ENCODE peak calls at places on chromosome 16, in five cellular contexts. Z is dorsolateral prefrontal cortex, S is thoracic aorta, U is esophagus squamous epithelium, W is cardiac fibroblast. H is an unnamed sample.

GRCh38 chr16:11232852-11233726 is 22.9 kb downstream of the SOCS1 start:
- DNase-seq in Z (no peak), S (no peak), U (no peak), W (no peak), H (no peak)

GRCh38 chr16:73771676-73772075 is 524.9 kb upstream of the PSMD7 start:
- DNase-seq in U (no peak), S (no peak), W (peak; percentile 22), Z (no peak), H (no peak)

GRCh38 chr16:14632693-14633569 is at the start of gene BFAR:
- DNase-seq in U (peak; percentile 94), Z (peak; percentile 98), W (peak; percentile 98), S (peak; percentile 98), H (peak; percentile 96)

GRCh38 chr16:80684136-80684765 is 120.1 kb downstream of the CDYL2 start:
- DNase-seq in S (no peak), U (no peak), W (no peak), Z (no peak), H (no peak)

GRCh38 chr16:56355221-56355620 is 70.1 kb downstream of the AMFR start:
- DNase-seq in Z (no peak), W (no peak), U (no peak), S (no peak), H (no peak)

GRCh38 chr16:19294156-19294649 is 8.7 kb downstream of the CLEC19A start:
- DNase-seq in W (peak; percentile 1), U (no peak), S (no peak), Z (peak; percentile 62), H (no peak)

GRCh38 chr16:67456383-67457140 is 24.4 kb downstream of the ATP6V0D1 start:
- DNase-seq in S (peak; percentile 41), Z (peak; percentile 55), W (peak; percentile 82), U (no peak), H (peak; percentile 45)

GRCh38 chr16:48542020-48542473 is 67.9 kb downstream of the N4BP1 start:
- DNase-seq in U (no peak), Z (peak; percentile 70), W (peak; percentile 79), S (no peak), H (peak; percentile 43)

GRCh38 chr16:65384441-65384840 is 262.6 kb upstream of the CDH11 start:
- DNase-seq in W (no peak), S (no peak), Z (no peak), U (no peak), H (no peak)

GRCh38 chr16:73020409-73020884 is 27.5 kb downstream of the ZFHX3 start:
- DNase-seq in S (peak; percentile 65), W (peak; percentile 91), Z (no peak), U (no peak), H (peak; percentile 78)

GRCh38 chr16:84268661-84269060 is 26.0 kb upstream of the WFDC1 start:
- DNase-seq in U (no peak), Z (no peak), S (no peak), W (no peak), H (no peak)

GRCh38 chr16:22008215-22009142 is 568 bp downstream of the MOSMO start:
- DNase-seq in Z (no peak), S (no peak), W (no peak), U (no peak), H (no peak)

GRCh38 chr16:66189951-66190350 is 176.5 kb upstream of the CDH5 start:
- DNase-seq in U (no peak), Z (no peak), W (peak; percentile 89), S (no peak), H (peak; percentile 83)

GRCh38 chr16:84662471-84662870 is 14.2 kb downstream of the KLHL36 start:
- DNase-seq in S (no peak), Z (no peak), W (no peak), U (no peak), H (no peak)

GRCh38 chr16:85221081-85221809 is 109.0 kb upstream of the CIBAR2 start:
- DNase-seq in Z (no peak), U (no peak), W (no peak), S (no peak), H (no peak)

GRCh38 chr16:59021751-59022150 is 287.6 kb upstream of the GOT2 start:
- DNase-seq in S (no peak), W (no peak), Z (no peak), U (no peak), H (peak; percentile 5)

GRCh38 chr16:83949724-83950001 is 3.4 kb upstream of the OSGIN1 start:
- DNase-seq in W (no peak), Z (no peak), U (no peak), S (no peak), H (no peak)

GRCh38 chr16:52861614-52862022 is 191.1 kb downstream of the CHD9NB start:
- DNase-seq in W (peak; percentile 2), U (no peak), S (no peak), Z (no peak), H (peak; percentile 27)

GRCh38 chr16:1058216-1058615 is 14.3 kb upstream of the SSTR5 start:
- DNase-seq in W (no peak), S (no peak), Z (no peak), U (no peak), H (no peak)

GRCh38 chr16:68079616-68080344 is 5.4 kb upstream of the NFATC3 start:
- DNase-seq in U (no peak), S (no peak), W (peak; percentile 75), Z (no peak), H (no peak)

GRCh38 chr16:87344165-87344930 is 27.2 kb upstream of the C16orf95 start:
- DNase-seq in Z (no peak), S (no peak), U (no peak), W (no peak), H (no peak)

GRCh38 chr16:11094838-11095565 is 150.6 kb downstream of the CLEC16A start:
- DNase-seq in U (no peak), Z (no peak), S (no peak), W (no peak), H (no peak)

GRCh38 chr16:23284584-23284983 is 17.5 kb upstream of the SCNN1B start:
- DNase-seq in W (no peak), Z (no peak), S (no peak), U (no peak), H (peak; percentile 66)

GRCh38 chr16:10981697-10982216 is 37.4 kb downstream of the CLEC16A start:
- DNase-seq in W (no peak), U (no peak), S (no peak), Z (no peak), H (peak; percentile 84)

GRCh38 chr16:55943257-55943656 is 68.1 kb upstream of the CES5A start:
- DNase-seq in W (no peak), S (no peak), U (no peak), Z (no peak), H (no peak)

GRCh38 chr16:66668777-66669444 is 27.6 kb downstream of the CMTM4 start:
- DNase-seq in S (no peak), Z (no peak), U (no peak), W (peak; percentile 39), H (no peak)

GRCh38 chr16:85027968-85028637 is 508 bp downstream of the KIAA0513 start:
- DNase-seq in S (no peak), Z (no peak), W (no peak), U (no peak), H (no peak)

DNA sequence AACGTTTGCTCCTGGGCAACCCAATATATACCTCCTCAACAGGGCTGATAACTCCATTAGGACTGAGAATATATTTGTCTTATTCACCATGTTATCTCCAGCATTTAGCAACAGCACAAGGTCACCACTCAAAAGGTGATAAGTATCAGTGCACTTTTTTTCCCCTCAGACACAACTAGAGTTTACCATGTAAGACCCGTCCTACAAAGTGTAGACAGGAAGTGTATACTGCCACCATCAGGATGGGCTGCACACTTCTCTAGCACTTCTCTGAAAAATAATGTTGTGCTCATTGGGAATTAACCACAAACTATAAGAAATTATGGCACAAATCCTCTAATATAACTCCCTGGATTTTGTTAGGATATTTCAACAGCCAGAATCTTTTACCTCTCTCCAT is 5.7 kb upstream of the VAT1L start:
- DNase-seq in Z (no peak), U (no peak), S (no peak), W (no peak), H (peak; percentile 22)
- TF ChIP-seq CTCF in Z (no peak), U (no peak), S (no peak), W (no peak), H (peak; percentile 29)

DNA sequence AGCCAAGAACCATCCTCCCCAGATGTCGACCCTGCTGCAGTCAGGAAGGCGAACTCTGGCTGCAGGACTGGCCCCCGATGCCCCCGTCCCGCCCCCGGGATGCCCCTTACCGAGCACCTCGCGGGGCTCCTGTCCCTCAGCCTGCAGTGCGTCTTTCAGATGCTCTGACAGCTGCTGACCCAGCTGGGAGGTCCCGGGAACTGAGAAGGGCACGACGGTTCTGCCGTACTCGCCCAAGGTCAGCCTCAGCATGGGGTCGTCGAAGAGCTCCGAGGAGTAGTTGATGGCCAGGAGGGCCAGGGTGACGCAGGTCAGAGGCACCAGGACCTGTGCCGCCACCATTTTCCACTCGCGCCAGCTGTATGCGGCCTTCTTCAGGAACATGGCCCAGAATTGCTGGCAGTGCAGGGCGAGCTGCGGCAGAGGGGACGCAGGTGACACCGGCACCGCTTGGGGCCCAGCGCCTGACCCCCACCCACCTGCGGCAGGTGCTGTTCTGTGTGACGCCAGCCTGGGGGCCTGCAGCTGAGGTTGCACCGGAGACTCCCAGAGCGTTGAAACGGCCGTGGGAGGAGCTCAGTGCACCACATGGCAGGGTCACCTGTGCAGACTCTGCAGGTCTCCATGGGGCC is 20.1 kb upstream of the RNPS1 start:
- DNase-seq in U (no peak), Z (no peak), W (no peak), S (no peak), H (no peak)
- H3K4me3 ChIP-seq in U (no peak overlapping the region), Z (no peak overlapping the region), W (no peak overlapping the region), S (no peak overlapping the region), H (no peak overlapping the region)

GRCh38 chr16:2603165-2604015 is 65.6 kb downstream of the PDPK1 start:
- DNase-seq in U (peak; percentile 56), Z (peak; percentile 93), S (peak; percentile 83), W (peak; percentile 97), H (peak; percentile 96)
- TF ChIP-seq CTCF in U (peak; percentile 52), Z (peak; percentile 43), S (no peak), W (no peak), H (no peak)

DNA sequence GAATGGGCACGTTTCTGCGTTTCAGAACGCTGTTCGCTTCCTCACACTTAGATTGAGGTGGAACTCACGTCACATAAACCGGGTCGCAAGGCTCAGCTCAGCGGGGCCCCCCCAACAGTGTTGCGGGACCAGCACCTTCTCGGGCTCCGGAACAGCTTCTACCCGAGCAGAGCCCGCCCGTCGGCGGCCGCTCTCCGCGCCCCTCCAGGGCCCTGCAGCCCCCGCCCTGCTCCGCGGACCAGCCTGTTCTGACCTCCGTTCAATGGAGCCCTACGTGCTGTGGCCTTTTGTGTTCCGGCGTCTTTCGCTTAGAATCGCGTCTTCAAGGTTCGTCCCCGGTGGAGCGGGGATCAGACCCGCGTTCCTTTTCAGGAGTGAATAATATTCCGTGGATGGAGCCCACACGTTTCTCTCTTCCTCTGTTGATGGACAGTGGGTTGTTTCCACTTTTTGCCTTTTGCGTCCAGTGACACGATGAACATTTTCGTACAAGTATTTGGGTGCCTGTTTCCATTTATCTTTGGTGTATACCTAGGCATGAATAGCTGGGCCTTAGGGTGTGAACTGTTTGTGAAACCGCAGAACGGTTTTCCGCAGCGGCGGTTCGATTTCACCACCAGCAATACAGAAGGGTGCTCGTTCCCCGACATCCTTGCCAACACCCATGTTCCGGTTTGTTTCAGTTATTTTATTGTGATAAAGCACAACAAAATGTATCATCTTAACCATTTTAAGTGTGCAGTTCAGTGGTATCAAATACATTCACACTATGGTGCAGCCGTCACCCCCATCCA is 2.3 kb upstream of the SLC22A31 start:
- DNase-seq in Z (no peak), U (no peak), W (no peak), S (no peak), H (no peak)
- H3K4me3 ChIP-seq in Z (no peak overlapping the region), U (no peak overlapping the region), W (no peak overlapping the region), S (peak overlapping the region; percentile 51), H (no peak overlapping the region)

H was measured in epithelial cell of esophagus.